ENCODE peak calls at places on chromosomes 5 and 9, in seven cellular contexts. B is PC-3, W is GM23248, N is astrocyte, Z is K562, Y is PC-9, M is GM23338. R is an unnamed sample.
A peak's percentile ranks its signal among the peaks of the same experiment; 100 is the strongest.

GRCh38 chr9:2234371-2234893 is 219.3 kb downstream of the SMARCA2 start:
- DNase-seq in M (no peak), B (peak; percentile 25), N (no peak), W (peak; percentile 63), Y (no peak), Z (no peak), R (no peak)

GRCh38 chr5:35707659-35708058 is 90.0 kb downstream of the SPEF2 start:
- DNase-seq in M (no peak), Z (no peak), B (no peak), N (no peak), W (no peak), Y (no peak), R (no peak)

GRCh38 chr9:36190388-36191289 is at the start of gene CLTA:
- DNase-seq in Z (peak; percentile 97), N (peak; percentile 98), Y (peak; percentile 93), M (peak; percentile 100), W (peak; percentile 99), B (peak; percentile 94), R (peak; percentile 98)

GRCh38 chr5:115377468-115378217 is 81.2 kb upstream of the CCDC112 start:
- DNase-seq in W (peak; percentile 94), M (no peak), Z (no peak), Y (no peak), N (peak; percentile 91), B (peak; percentile 86), R (no peak)

GRCh38 chr9:33946779-33947535 is 101.7 kb downstream of the UBAP2 start:
- DNase-seq in W (peak; percentile 97), N (peak; percentile 98), Y (no peak), Z (no peak), B (peak; percentile 83), M (no peak), R (no peak)

GRCh38 chr9:106479679-106480078 is 383.3 kb upstream of the ZNF462 start:
- DNase-seq in Z (no peak), M (no peak), N (peak; percentile 3), B (peak; percentile 85), W (peak; percentile 12), Y (no peak), R (no peak)

GRCh38 chr5:54915466-54916027 is 69.8 kb downstream of the ESM1 start:
- DNase-seq in M (no peak), B (no peak), W (no peak), Y (no peak), Z (no peak), N (no peak), R (no peak)

GRCh38 chr5:115271295-115272060 is 8.8 kb upstream of the PGGT1B start:
- DNase-seq in N (no peak), B (no peak), Y (no peak), M (no peak), Z (no peak), W (no peak), R (no peak)

GRCh38 chr9:114837923-114838322 is 32.1 kb upstream of the TNFSF15 start:
- DNase-seq in Y (no peak), N (peak; percentile 20), M (no peak), Z (no peak), W (peak; percentile 59), B (peak; percentile 59), R (no peak)

GRCh38 chr9:95506438-95506691 is 10.4 kb downstream of the PTCH1 start:
- DNase-seq in B (peak; percentile 21), Y (peak; percentile 34), W (peak; percentile 79), Z (peak; percentile 66), M (no peak), N (peak; percentile 36), R (no peak)

GRCh38 chr5:31106742-31107546 is 86.5 kb upstream of the CDH6 start:
- DNase-seq in M (peak; percentile 47), Y (no peak), Z (no peak), B (peak; percentile 69), W (peak; percentile 52), N (peak; percentile 91), R (peak; percentile 85)

GRCh38 chr5:57663466-57663865 is 180.9 kb upstream of the ACTBL2 start:
- DNase-seq in M (no peak), N (no peak), Z (no peak), B (no peak), Y (no peak), W (no peak), R (no peak)

GRCh38 chr5:36692791-36693763 is 86.7 kb downstream of the SLC1A3 start:
- DNase-seq in Y (peak; percentile 68), Z (peak; percentile 77), M (peak; percentile 96), N (peak; percentile 49), B (peak; percentile 83), W (peak; percentile 86), R (peak; percentile 91)

GRCh38 chr5:76081811-76082783 is 1.1 kb upstream of the SV2C start:
- DNase-seq in Z (no peak), B (no peak), Y (no peak), N (no peak), W (no peak), M (peak; percentile 33), R (peak; percentile 45)

GRCh38 chr9:136693490-136694162 is 6.4 kb upstream of the AGPAT2 start:
- DNase-seq in N (peak; percentile 29), B (peak; percentile 89), W (peak; percentile 71), Y (peak; percentile 97), Z (peak; percentile 79), M (no peak), R (no peak)

GRCh38 chr5:178212241-178213002 is 8.1 kb downstream of the HNRNPAB start:
- DNase-seq in Y (no peak), N (no peak), B (no peak), M (no peak), Z (no peak), W (no peak), R (no peak)
- H4K20me1 ChIP-seq in Y (peaks cover 72% of the 10 kb centered on the region), N (peaks cover 91% of the 10 kb centered on the region), B (peaks cover 57% of the 10 kb centered on the region), M (peaks cover 50% of the 10 kb centered on the region), Z (peaks cover 54% of the 10 kb centered on the region), W (peaks cover 6% of the 10 kb centered on the region), R (peaks cover 83% of the 10 kb centered on the region)

GRCh38 chr5:132915681-132916080 is 42.2 kb downstream of the LEAP2 start:
- DNase-seq in Z (peak; percentile 21), M (no peak), B (peak; percentile 20), W (peak; percentile 28), N (no peak), Y (no peak), R (no peak)
- H4K20me1 ChIP-seq in Z (no peaks in the 10 kb centered on the region), M (peaks cover 17% of the 10 kb centered on the region), B (no peaks in the 10 kb centered on the region), W (peaks cover 3% of the 10 kb centered on the region), N (peaks cover 71% of the 10 kb centered on the region), Y (peaks cover 7% of the 10 kb centered on the region), R (peaks cover 37% of the 10 kb centered on the region)

GRCh38 chr5:93607367-93608258 is 24.6 kb downstream of the NR2F1 start:
- DNase-seq in W (peak; percentile 74), Z (peak; percentile 24), M (peak; percentile 94), Y (peak; percentile 38), B (peak; percentile 94), N (peak; percentile 87), R (peak; percentile 84)

GRCh38 chr5:93603191-93603590 is 20.2 kb downstream of the NR2F1 start:
- DNase-seq in M (peak; percentile 52), B (no peak), Y (no peak), N (no peak), W (no peak), Z (no peak), R (peak; percentile 50)

GRCh38 chr5:93604119-93604963 is 21.3 kb downstream of the NR2F1 start:
- DNase-seq in Y (no peak), W (peak; percentile 54), B (no peak), M (peak; percentile 69), N (peak; percentile 72), Z (no peak), R (peak; percentile 74)

GRCh38 chr5:93603711-93604118 is 20.7 kb downstream of the NR2F1 start:
- DNase-seq in W (no peak), Z (no peak), B (no peak), N (no peak), M (peak; percentile 67), Y (no peak), R (peak; percentile 54)

GRCh38 chr5:93606384-93606752 is 23.3 kb downstream of the NR2F1 start:
- DNase-seq in M (no peak), B (no peak), N (no peak), Z (no peak), Y (no peak), W (no peak), R (no peak)
- H4K20me1 ChIP-seq in M (peaks cover 12% of the 10 kb centered on the region), B (no peaks in the 10 kb centered on the region), N (no peaks in the 10 kb centered on the region), Z (no peaks in the 10 kb centered on the region), Y (no peaks in the 10 kb centered on the region), W (no peaks in the 10 kb centered on the region), R (peaks cover 72% of the 10 kb centered on the region)

GRCh38 chr9:92724528-92725265 is 39.9 kb downstream of the BICD2 start:
- DNase-seq in W (no peak), M (no peak), N (no peak), B (no peak), Z (no peak), Y (no peak), R (no peak)

GRCh38 chr9:92723801-92724323 is 40.8 kb downstream of the BICD2 start:
- DNase-seq in Y (no peak), B (no peak), W (no peak), Z (no peak), M (no peak), N (no peak), R (no peak)

GRCh38 chr9:92725726-92726125 is 38.9 kb downstream of the BICD2 start:
- DNase-seq in W (no peak), Y (no peak), M (no peak), N (no peak), B (no peak), Z (no peak), R (no peak)

GRCh38 chr9:92726348-92726747 is 38.3 kb downstream of the BICD2 start:
- DNase-seq in B (no peak), Z (no peak), W (no peak), M (no peak), N (no peak), Y (no peak), R (no peak)

GRCh38 chr9:92725266-92725545 is 39.4 kb downstream of the BICD2 start:
- DNase-seq in B (no peak), W (no peak), N (no peak), M (no peak), Y (no peak), Z (no peak), R (no peak)
- H4K20me1 ChIP-seq in B (no peaks in the 10 kb centered on the region), W (no peaks in the 10 kb centered on the region), N (peaks cover 90% of the 10 kb centered on the region), M (peaks cover 18% of the 10 kb centered on the region), Y (peaks cover 3% of the 10 kb centered on the region), Z (peaks cover 18% of the 10 kb centered on the region), R (peaks cover 28% of the 10 kb centered on the region)

GRCh38 chr5:179873711-179874110 is 15.1 kb upstream of the MRNIP start:
- DNase-seq in Z (no peak), W (no peak), B (no peak), N (no peak), Y (no peak), M (no peak), R (no peak)
- H4K20me1 ChIP-seq in Z (no peaks in the 10 kb centered on the region), W (no peaks in the 10 kb centered on the region), B (no peaks in the 10 kb centered on the region), N (no peaks in the 10 kb centered on the region), Y (no peaks in the 10 kb centered on the region), M (no peaks in the 10 kb centered on the region), R (peaks cover 4% of the 10 kb centered on the region)